ENCODE peak calls at places on chromosomes 1 and 21, in six cellular contexts. E is NCI-H510A, Y is NCI-H2029, G is naive B cell, J is H9, I is NCI-H1694 treated with DMSO at 0.1 percent for 48 hours. Z is an unnamed sample.

GRCh38 chr1:156409424-156409823 is 40.4 kb downstream of the RHBG start:
- DNase-seq in E (no peak), Y (no peak), G (no peak), J (no peak), I (no peak), Z (no peak)

GRCh38 chr1:212962509-212962908 is 12.2 kb downstream of the VASH2 start:
- DNase-seq in E (no peak), Y (peak), G (no peak), J (peak), I (no peak), Z (no peak)

GRCh38 chr1:17122449-17123194 is 3.4 kb upstream of the PADI2 start:
- DNase-seq in E (no peak), Y (no peak), G (no peak), J (no peak), I (peak), Z (peak)

GRCh38 chr1:203771901-203772301 is 6.9 kb downstream of the LAX1 start:
- DNase-seq in E (no peak), Y (no peak), G (no peak), J (no peak), I (no peak), Z (no peak)

GRCh38 chr1:6351480-6352137 is 42.0 kb downstream of the ACOT7 start:
- DNase-seq in E (peak), Y (peak), G (no peak), J (no peak), I (no peak), Z (no peak)

GRCh38 chr1:241310451-241310850 is 46.6 kb downstream of the RGS7 start:
- DNase-seq in E (no peak), Y (no peak), G (no peak), J (no peak), I (no peak), Z (no peak)

GRCh38 chr1:177983087-177983823 is 13.4 kb upstream of the SEC16B start:
- DNase-seq in E (no peak), Y (no peak), G (no peak), J (no peak), I (peak), Z (no peak)

GRCh38 chr1:54506594-54506993 is 41.4 kb upstream of the ACOT11 start:
- DNase-seq in E (no peak), Y (no peak), G (no peak), J (no peak), I (no peak), Z (no peak)

GRCh38 chr1:78176448-78176847 is 130.7 kb downstream of the GIPC2 start:
- DNase-seq in E (peak), Y (peak), G (no peak), J (no peak), I (peak), Z (no peak)

GRCh38 chr1:2303016-2303775 is 75.1 kb downstream of the SKI start:
- DNase-seq in E (no peak), Y (no peak), G (no peak), J (no peak), I (no peak), Z (no peak)

GRCh38 chr1:27296773-27297214 is 25.2 kb upstream of the TMEM222 start:
- DNase-seq in E (no peak), Y (peak), G (peak), J (peak), I (peak), Z (peak)

GRCh38 chr1:152034654-152035405 is 2.0 kb downstream of the S100A11 start:
- DNase-seq in E (peak), Y (peak), G (peak), J (peak), I (peak), Z (peak)

GRCh38 chr1:208047476-208047934 is 136.6 kb upstream of the CD34 start:
- DNase-seq in E (no peak), Y (no peak), G (no peak), J (no peak), I (no peak), Z (no peak)

GRCh38 chr1:77631751-77632150 is 50.7 kb downstream of the ZZZ3 start:
- DNase-seq in E (no peak), Y (no peak), G (no peak), J (no peak), I (no peak), Z (no peak)

GRCh38 chr1:217917277-217917887 is 286.2 kb downstream of the SPATA17 start:
- DNase-seq in E (no peak), Y (no peak), G (no peak), J (no peak), I (peak), Z (no peak)

GRCh38 chr1:164644774-164645634 is 86.0 kb downstream of the PBX1 start:
- DNase-seq in E (no peak), Y (no peak), G (no peak), J (no peak), I (peak), Z (no peak)

GRCh38 chr1:86704972-86705632 is 726 bp downstream of the SH3GLB1 start:
- DNase-seq in E (peak), Y (peak), G (no peak), J (peak), I (no peak), Z (peak)

GRCh38 chr1:54287176-54287650 is 87.2 kb downstream of the MRPL37 start:
- DNase-seq in E (no peak), Y (peak), G (no peak), J (peak), I (peak), Z (peak)

GRCh38 chr1:85654066-85654782 is 54.0 kb downstream of the ZNHIT6 start:
- DNase-seq in E (no peak), Y (no peak), G (no peak), J (no peak), I (no peak), Z (peak)

GRCh38 chr1:152344463-152344862 is 15.3 kb downstream of the FLG2 start:
- DNase-seq in E (no peak), Y (no peak), G (no peak), J (no peak), I (no peak), Z (no peak)

GRCh38 chr1:245809361-245809760 is 654.6 kb downstream of the KIF26B start:
- DNase-seq in E (no peak), Y (no peak), G (no peak), J (no peak), I (peak), Z (no peak)

GRCh38 chr1:213303286-213303685 is 252.2 kb downstream of the RPS6KC1 start:
- DNase-seq in E (peak), Y (no peak), G (no peak), J (peak), I (no peak), Z (no peak)

GRCh38 chr1:5937373-5937857 is 54.8 kb downstream of the NPHP4 start:
- DNase-seq in E (no peak), Y (no peak), G (no peak), J (peak), I (no peak), Z (no peak)

GRCh38 chr1:2003564-2004131 is at the start of gene CFAP74:
- DNase-seq in E (peak), Y (no peak), G (no peak), J (peak), I (no peak), Z (no peak)

GRCh38 chr1:185426761-185427698 is 110.0 kb upstream of the IVNS1ABP start:
- DNase-seq in E (no peak), Y (no peak), G (no peak), J (no peak), I (no peak), Z (peak)

GRCh38 chr21:25759573-25759972 is 24.8 kb downstream of the GABPA start:
- DNase-seq in E (no peak), Y (no peak), G (no peak), J (no peak), I (no peak), Z (no peak)

GRCh38 chr1:178650950-178651461 is 74.0 kb upstream of the RALGPS2 start:
- DNase-seq in E (no peak), Y (no peak), G (no peak), J (no peak), I (no peak), Z (peak)

GRCh38 chr1:228842094-228842775 is 107.0 kb downstream of the RHOU start:
- DNase-seq in E (no peak), Y (no peak), G (no peak), J (no peak), I (no peak), Z (peak)

GRCh38 chr1:228455715-228456114 is 31.5 kb upstream of the RNF187 start:
- DNase-seq in E (no peak), Y (no peak), G (no peak), J (no peak), I (no peak), Z (no peak)